ENCODE peak calls at places on chromosomes 1 and 21, in eight cellular contexts. X is gastrocnemius medialis, M is ovary, Q is uterus, F is aorta, O is A549, L is hepatocyte, V is colonic mucosa. N is an unnamed sample. For H3K9me3, the result is how much of the 10 kb centered on the place peaks cover.

GRCh38 chr1:96538001-96538649 is 183.5 kb upstream of the PTBP2 start:
- DNase-seq in M (no peak), X (peak), F (no peak), V (no peak), L (peak), O (no peak), Q (peak), N (no peak)

GRCh38 chr1:20486457-20487235 is 636 bp upstream of the CAMK2N1 start:
- DNase-seq in M (peak), X (peak), V (peak), F (peak), O (peak), L (peak), Q (peak), N (peak)

GRCh38 chr1:184296466-184297243 is 90.2 kb upstream of the C1orf21 start:
- DNase-seq in F (peak), X (peak), Q (peak), L (peak), M (peak), V (peak), O (no peak), N (peak)

GRCh38 chr1:155909894-155910293 is 1.3 kb downstream of the RIT1 start:
- DNase-seq in V (no peak), O (peak), F (peak), X (no peak), Q (no peak), L (peak), M (no peak), N (no peak)

GRCh38 chr1:32903991-32904776 is 3.0 kb upstream of the TMEM54 start:
- DNase-seq in O (no peak), L (no peak), M (no peak), Q (no peak), F (peak), X (no peak), V (peak), N (no peak)

GRCh38 chr21:18499761-18500376 is 96.3 kb upstream of the TMPRSS15 start:
- DNase-seq in F (no peak), Q (no peak), X (no peak), L (peak), M (no peak), V (peak), O (peak), N (no peak)

GRCh38 chr1:200442537-200443169 is 32.8 kb upstream of the ZNF281 start:
- DNase-seq in O (no peak), V (no peak), Q (no peak), L (no peak), X (no peak), F (no peak), M (no peak), N (no peak)

GRCh38 chr1:93804412-93804811 is 74.6 kb downstream of the DNTTIP2 start:
- DNase-seq in L (no peak), F (no peak), M (no peak), V (no peak), Q (no peak), O (peak), X (no peak), N (no peak)

GRCh38 chr1:245322673-245323072 is 167.9 kb downstream of the KIF26B start:
- DNase-seq in F (no peak), L (no peak), V (no peak), O (no peak), Q (no peak), M (no peak), X (no peak), N (no peak)

GRCh38 chr1:203325418-203326091 is 20.2 kb downstream of the BTG2 start:
- DNase-seq in O (no peak), F (peak), L (peak), V (peak), X (peak), M (no peak), Q (no peak), N (peak)

GRCh38 chr1:67958472-67958871 is 92.0 kb downstream of the DIRAS3 start:
- DNase-seq in V (no peak), Q (no peak), M (no peak), O (no peak), X (no peak), L (no peak), F (no peak), N (no peak)

GRCh38 chr21:44368711-44369446 is 15.5 kb downstream of the TRPM2 start:
- DNase-seq in V (no peak), Q (no peak), M (no peak), L (peak), X (no peak), O (no peak), F (peak), N (peak)

GRCh38 chr1:23548704-23549143 is 10.6 kb downstream of the ID3 start:
- DNase-seq in V (no peak), Q (peak), O (no peak), X (no peak), M (no peak), L (no peak), F (peak), N (no peak)

GRCh38 chr1:224182057-224182865 is 779 bp upstream of the DEGS1 start:
- DNase-seq in O (no peak), X (no peak), V (peak), F (no peak), L (no peak), Q (no peak), M (no peak), N (no peak)

DNA sequence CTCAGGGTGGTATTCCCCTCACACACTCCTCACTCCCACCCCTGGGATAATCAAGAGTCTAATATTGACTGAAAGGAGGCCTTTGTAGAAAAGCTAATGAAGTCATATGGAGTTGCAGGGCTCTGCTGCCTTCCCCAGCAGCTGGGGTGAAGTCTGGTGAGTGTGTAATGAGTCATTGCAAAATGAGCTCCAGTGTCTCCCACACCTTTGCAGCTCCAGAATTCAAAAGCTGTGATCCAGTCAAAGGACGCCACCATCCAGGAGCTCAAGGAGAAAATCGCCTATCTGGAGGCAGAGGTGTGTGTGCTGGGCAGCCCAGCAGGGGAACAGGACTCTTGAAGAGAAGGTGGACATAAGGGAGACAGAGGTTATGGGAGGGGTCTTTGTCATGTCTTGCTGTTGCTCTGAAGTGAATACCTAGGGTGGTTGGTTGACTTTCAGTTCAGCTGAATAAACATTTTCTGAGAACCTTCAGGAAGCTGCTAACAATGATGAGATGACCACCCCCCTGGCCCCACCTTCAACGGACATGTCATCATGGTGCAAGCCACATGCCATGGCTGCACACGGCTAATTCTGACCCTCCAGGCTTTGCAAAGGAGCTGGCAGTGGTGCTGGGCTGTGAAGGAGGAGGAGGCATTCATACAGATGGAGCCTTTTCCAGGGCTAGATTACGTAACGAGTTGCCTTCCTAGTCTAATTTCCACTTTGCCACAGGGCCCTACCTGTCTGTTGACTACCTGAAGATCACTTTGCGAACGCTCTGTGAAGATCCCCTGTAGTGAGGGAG is 32.2 kb upstream of the SNX27 start:
- DNase-seq in O (no peak), M (no peak), Q (no peak), L (no peak), X (no peak), V (no peak), F (no peak), N (no peak)
- H3K9me3 ChIP-seq in O (under half), M (under half), Q (under half), L (under half), X (under half), V (under half), F (under half), N (under half)

GRCh38 chr1:208161005-208161404 is 83.2 kb downstream of the PLXNA2 start:
- DNase-seq in L (no peak), V (no peak), M (no peak), O (no peak), F (no peak), Q (no peak), X (no peak), N (no peak)
- H3K27ac ChIP-seq in L (no peak), V (no peak), M (no peak), O (no peak), F (no peak), Q (peak), X (peak), N (no peak)

GRCh38 chr1:241636291-241636690 is 3.9 kb downstream of the CHML start:
- DNase-seq in Q (no peak), M (no peak), F (no peak), V (no peak), L (no peak), X (no peak), O (no peak), N (no peak)
- H3K4me3 ChIP-seq in Q (no peak), M (no peak), F (no peak), V (no peak), L (no peak), X (no peak), O (no peak), N (no peak)

GRCh38 chr1:2826736-2827292 is 25.3 kb upstream of the TTC34 start:
- DNase-seq in V (no peak), O (no peak), Q (no peak), L (no peak), M (no peak), F (peak), X (no peak), N (peak)

GRCh38 chr1:2824999-2825398 is 23.5 kb upstream of the TTC34 start:
- DNase-seq in L (no peak), X (no peak), Q (no peak), M (no peak), F (peak), O (no peak), V (no peak), N (peak)

GRCh38 chr1:2825487-2826189 is 24.1 kb upstream of the TTC34 start:
- DNase-seq in O (no peak), Q (no peak), X (no peak), L (no peak), V (no peak), F (peak), M (no peak), N (no peak)

GRCh38 chr1:2823921-2824660 is 22.6 kb upstream of the TTC34 start:
- DNase-seq in O (no peak), F (peak), M (no peak), Q (no peak), L (no peak), V (no peak), X (no peak), N (no peak)

GRCh38 chr1:2826316-2826715 is 24.8 kb upstream of the TTC34 start:
- DNase-seq in V (no peak), M (no peak), X (no peak), Q (no peak), O (no peak), L (no peak), F (peak), N (peak)
- H3K9me3 ChIP-seq in V (under half), M (under half), X (under half), Q (under half), O (under half), L (under half), F (under half), N (under half)